ENCODE peak calls at places on chromosome 4, in five cellular contexts. U, D, T, Q and S are unnamed samples.

GRCh38 chr4:110595583-110595982 is 27.3 kb downstream of the PITX2 start:
- DNase-seq in U (no peak), D (no peak), T (no peak), Q (no peak), S (no peak)

GRCh38 chr4:2331519-2332200 is 69.8 kb upstream of the MXD4 start:
- DNase-seq in U (no peak), D (no peak), T (no peak), Q (no peak), S (no peak)

GRCh38 chr4:8370106-8370787 is 70.3 kb downstream of the ACOX3 start:
- DNase-seq in U (no peak), D (no peak), T (no peak), Q (no peak), S (no peak)

GRCh38 chr4:173793937-173794510 is 264.0 kb upstream of the HAND2 start:
- DNase-seq in U (no peak), D (no peak), T (no peak), Q (no peak), S (no peak)

GRCh38 chr4:177879851-177880250 is 437.6 kb upstream of the AGA start:
- DNase-seq in U (no peak), D (no peak), T (no peak), Q (no peak), S (no peak)

GRCh38 chr4:1711055-1711905 is 839 bp downstream of the SLBP start:
- DNase-seq in U (peak), D (peak), T (no peak), Q (no peak), S (no peak)

GRCh38 chr4:164648151-164648848 is 105.6 kb upstream of the SMIM31 start:
- DNase-seq in U (no peak), D (no peak), T (no peak), Q (no peak), S (no peak)

GRCh38 chr4:182143086-182143821 is 99.9 kb upstream of the TENM3 start:
- DNase-seq in U (no peak), D (no peak), T (no peak), Q (peak), S (no peak)

GRCh38 chr4:71254451-71255012 is 84.3 kb upstream of the SLC4A4 start:
- DNase-seq in U (no peak), D (no peak), T (no peak), Q (no peak), S (no peak)

GRCh38 chr4:5956285-5957021 is 61.8 kb downstream of the C4orf50 start:
- DNase-seq in U (no peak), D (peak), T (no peak), Q (peak), S (no peak)

GRCh38 chr4:80417019-80417418 is 81.5 kb downstream of the CFAP299 start:
- DNase-seq in U (no peak), D (no peak), T (no peak), Q (no peak), S (no peak)

GRCh38 chr4:24235609-24236008 is 345.8 kb upstream of the PPARGC1A start:
- DNase-seq in U (no peak), D (no peak), T (no peak), Q (no peak), S (no peak)

GRCh38 chr4:184328022-184328736 is 110.5 kb upstream of the ENPP6 start:
- DNase-seq in U (no peak), D (no peak), T (no peak), Q (no peak), S (no peak)

GRCh38 chr4:145840162-145840768 is 98.4 kb downstream of the ZNF827 start:
- DNase-seq in U (no peak), D (no peak), T (no peak), Q (no peak), S (no peak)

GRCh38 chr4:41192136-41192535 is 22.2 kb downstream of the APBB2 start:
- DNase-seq in U (no peak), D (no peak), T (no peak), Q (no peak), S (no peak)

GRCh38 chr4:173181769-173182374 is 13.3 kb downstream of the GALNT7 start:
- DNase-seq in U (no peak), D (no peak), T (no peak), Q (no peak), S (no peak)

GRCh38 chr4:19615086-19615689 is 636.5 kb upstream of the SLIT2 start:
- DNase-seq in U (no peak), D (no peak), T (no peak), Q (no peak), S (no peak)

GRCh38 chr4:54663181-54663580 is 5.4 kb downstream of the KIT start:
- DNase-seq in U (no peak), D (no peak), T (no peak), Q (no peak), S (no peak)

GRCh38 chr4:100799767-100800539 is 282.1 kb upstream of the EMCN start:
- DNase-seq in U (no peak), D (no peak), T (no peak), Q (no peak), S (no peak)
- TF ChIP-seq CTCF in U (no peak), D (no peak), T (no peak), Q (no peak), S (no peak)

GRCh38 chr4:37828843-37829242 is 2.4 kb downstream of the PGM2 start:
- DNase-seq in U (no peak), D (no peak), T (no peak), Q (no peak), S (no peak)

GRCh38 chr4:37825943-37826281 is 574 bp upstream of the PGM2 start:
- DNase-seq in U (no peak), D (peak), T (no peak), Q (no peak), S (no peak)

GRCh38 chr4:37827030-37827705 is 682 bp downstream of the PGM2 start:
- DNase-seq in U (no peak), D (no peak), T (no peak), Q (no peak), S (no peak)

GRCh38 chr4:37827802-37828321 is 1.4 kb downstream of the PGM2 start:
- DNase-seq in U (no peak), D (no peak), T (no peak), Q (no peak), S (no peak)

DNA sequence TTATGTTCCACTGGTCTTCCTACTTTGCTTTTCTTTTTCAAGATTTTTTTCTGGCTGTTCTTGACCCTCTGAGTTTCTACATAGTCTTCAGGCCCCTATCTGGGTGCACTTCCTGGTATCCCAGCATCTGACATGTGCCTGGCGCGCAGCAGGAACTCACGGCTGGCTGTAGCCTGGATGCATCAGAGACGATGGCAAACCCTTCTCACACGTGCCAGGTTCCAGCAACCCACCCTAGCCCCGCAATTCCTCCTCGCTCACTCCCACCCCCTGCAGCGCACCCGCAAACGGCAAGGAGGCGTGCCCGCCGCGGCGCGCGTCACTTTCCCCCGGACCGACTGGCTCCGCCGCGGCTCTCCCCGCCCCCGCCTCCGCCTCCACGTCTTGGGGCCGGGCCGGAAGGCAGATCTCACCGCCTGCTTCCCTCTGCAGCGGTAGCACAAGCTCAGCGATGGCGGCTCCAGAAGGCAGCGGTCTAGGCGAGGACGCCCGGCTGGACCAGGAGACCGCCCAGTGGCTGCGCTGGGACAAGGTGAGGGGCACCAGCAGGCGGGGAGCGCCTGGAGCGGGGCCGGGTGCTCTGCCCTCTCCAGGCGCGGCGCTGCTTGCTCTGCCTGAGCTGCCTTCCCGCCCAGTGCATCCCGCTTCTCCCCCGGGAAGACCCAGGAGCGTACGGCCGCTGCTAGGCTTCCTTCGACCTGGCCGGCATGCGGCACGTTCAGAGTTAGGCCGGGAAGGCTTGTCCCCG is at the start of gene PGM2:
- DNase-seq in U (peak), D (peak), T (peak), Q (peak), S (peak)
- TF ChIP-seq CTCF in U (no peak), D (peak), T (peak), Q (no peak), S (no peak)

DNA sequence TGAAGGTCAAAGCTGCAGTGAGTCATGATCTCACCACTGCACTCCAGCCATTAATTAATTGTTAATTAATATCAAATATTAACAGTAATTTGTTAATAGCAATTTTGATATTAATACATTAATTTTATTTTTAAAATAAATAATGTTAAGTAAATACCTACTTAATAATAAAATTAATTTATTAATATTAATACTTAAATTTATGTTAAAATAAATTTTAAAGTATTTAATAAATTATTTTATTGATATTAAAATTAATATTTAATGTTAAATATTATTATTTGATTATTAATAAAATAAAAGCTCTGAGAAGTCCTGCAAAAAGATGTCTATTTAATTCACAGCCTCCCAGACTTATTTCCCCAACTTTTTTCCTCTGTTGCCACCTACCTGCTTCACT is 25.1 kb upstream of the TRIM2 start:
- DNase-seq in U (no peak), D (no peak), T (no peak), Q (no peak), S (no peak)
- TF ChIP-seq CTCF in U (no peak), D (no peak), T (no peak), Q (no peak), S (no peak)

GRCh38 chr4:48949086-48949485 is 37.0 kb upstream of the CWH43 start:
- DNase-seq in U (no peak), D (no peak), T (no peak), Q (no peak), S (no peak)

GRCh38 chr4:48949518-48950207 is 36.4 kb upstream of the CWH43 start:
- DNase-seq in U (no peak), D (no peak), T (no peak), Q (no peak), S (no peak)

GRCh38 chr4:48944659-48945290 is 38.2 kb upstream of the OCIAD2 start:
- DNase-seq in U (no peak), D (no peak), T (no peak), Q (peak), S (no peak)

GRCh38 chr4:48945981-48946380 is 39.4 kb upstream of the OCIAD2 start:
- DNase-seq in U (no peak), D (no peak), T (no peak), Q (no peak), S (no peak)

GRCh38 chr4:48947731-48948130 is 38.3 kb upstream of the CWH43 start:
- DNase-seq in U (no peak), D (no peak), T (no peak), Q (no peak), S (no peak)
- TF ChIP-seq CTCF in U (no peak), D (no peak), T (no peak), Q (no peak), S (no peak)

DNA sequence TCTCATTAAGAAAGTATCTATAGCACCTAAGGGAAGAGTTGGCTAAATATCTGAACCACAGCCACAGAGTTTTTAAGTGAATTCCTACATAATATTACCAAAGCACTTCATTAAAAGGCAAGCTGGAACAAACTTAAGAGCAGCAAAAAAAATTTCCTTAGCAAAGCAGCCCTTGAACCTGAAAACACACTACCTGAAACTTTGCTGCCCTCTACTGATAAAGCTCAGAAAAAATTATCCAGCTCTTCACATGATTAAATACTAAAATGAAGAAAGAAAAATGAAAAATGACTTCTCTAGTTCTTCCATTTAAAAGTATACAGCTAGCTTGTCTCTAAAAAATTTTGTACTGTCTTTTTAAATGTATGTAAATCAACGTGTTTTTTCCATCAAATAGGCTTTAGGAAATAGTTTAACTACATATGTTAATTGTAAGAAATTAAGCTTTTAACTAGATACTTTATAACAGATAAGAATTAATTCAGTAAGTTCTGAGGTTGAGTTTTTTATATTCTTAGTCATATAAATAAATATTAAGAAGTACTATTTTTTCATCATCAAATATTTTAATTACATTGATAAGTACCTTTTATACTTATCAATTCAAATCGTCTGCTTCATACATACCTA is 156.1 kb downstream of the STPG2 start:
- DNase-seq in U (no peak), D (no peak), T (no peak), Q (no peak), S (no peak)
- TF ChIP-seq CTCF in U (no peak), D (peak), T (peak), Q (peak), S (no peak)

GRCh38 chr4:16161866-16162408 is 64.3 kb downstream of the TAPT1 start:
- DNase-seq in U (no peak), D (no peak), T (no peak), Q (no peak), S (no peak)
- TF ChIP-seq CTCF in U (no peak), D (no peak), T (no peak), Q (no peak), S (no peak)

DNA sequence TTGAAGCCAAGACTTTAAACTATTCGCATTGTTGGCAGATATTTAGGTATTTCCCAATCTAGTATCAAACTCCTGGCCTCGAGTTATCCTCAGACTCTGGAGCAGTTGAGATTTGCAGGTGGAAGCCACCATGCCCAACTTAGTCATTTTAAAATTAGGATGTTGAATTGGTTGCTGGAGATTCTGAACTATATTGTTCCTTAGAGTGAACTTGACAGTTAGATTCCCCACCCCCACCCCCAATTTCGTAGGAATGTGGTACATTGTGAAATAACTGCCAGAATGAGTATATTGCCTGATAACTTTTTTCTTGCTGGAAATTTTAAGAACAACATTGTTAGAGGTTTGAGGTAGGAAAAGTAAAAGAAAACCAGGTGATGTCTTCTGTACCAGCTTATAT is 2.3 kb downstream of the NOCT start:
- DNase-seq in U (no peak), D (no peak), T (no peak), Q (no peak), S (no peak)
- TF ChIP-seq CTCF in U (no peak), D (no peak), T (no peak), Q (no peak), S (no peak)